ENCODE peak calls at places on chromosome 11, in four cellular contexts. G is IMR-90, X is epithelial cell of esophagus, D is left ventricle myocardium inferior. B is an unnamed sample.

GRCh38 chr11:134973801-134974200 is 561.8 kb upstream of the B3GAT1 start:
- DNase-seq in G (no peak), X (no peak), D (no peak), B (no peak)

GRCh38 chr11:69080361-69080973 is 31.7 kb downstream of the TPCN2 start:
- DNase-seq in G (peak), X (peak), D (no peak), B (no peak)

GRCh38 chr11:118657238-118657637 is 22.2 kb downstream of the TREH start:
- DNase-seq in G (no peak), X (no peak), D (no peak), B (no peak)

GRCh38 chr11:11532574-11532973 is 89.2 kb downstream of the GALNT18 start:
- DNase-seq in G (peak), X (no peak), D (no peak), B (no peak)

GRCh38 chr11:44957051-44957515 is 6.4 kb upstream of the TP53I11 start:
- DNase-seq in G (no peak), X (no peak), D (peak), B (no peak)

GRCh38 chr11:64007629-64008282 is 21.5 kb downstream of the OTUB1 start:
- DNase-seq in G (no peak), X (peak), D (peak), B (peak)

GRCh38 chr11:92136792-92137191 is 87.8 kb upstream of the FAT3 start:
- DNase-seq in G (no peak), X (no peak), D (no peak), B (no peak)

GRCh38 chr11:1773131-1773510 is 9.4 kb upstream of the CTSD start:
- DNase-seq in G (no peak), X (no peak), D (no peak), B (no peak)

GRCh38 chr11:69537126-69537525 is 55.7 kb downstream of the LINC01488 start:
- DNase-seq in G (no peak), X (no peak), D (no peak), B (no peak)

GRCh38 chr11:4697583-4697982 is at the start of gene OR51E2:
- DNase-seq in G (peak), X (peak), D (no peak), B (peak)

GRCh38 chr11:76799061-76799804 is 16.1 kb downstream of the TSKU start:
- DNase-seq in G (peak), X (peak), D (peak), B (peak)

GRCh38 chr11:126815111-126815510 is 185.5 kb downstream of the KIRREL3 start:
- DNase-seq in G (peak), X (no peak), D (no peak), B (no peak)

GRCh38 chr11:66043008-66043906 is 5.7 kb downstream of the GAL3ST3 start:
- DNase-seq in G (no peak), X (no peak), D (no peak), B (no peak)

GRCh38 chr11:129865701-129866100 is 29.7 kb downstream of the NFRKB start:
- DNase-seq in G (no peak), X (no peak), D (no peak), B (no peak)

GRCh38 chr11:130909650-130910049 is 6.6 kb downstream of the SNX19 start:
- DNase-seq in G (peak), X (peak), D (no peak), B (peak)

GRCh38 chr11:107840120-107840479 is 18.5 kb downstream of the SLC35F2 start:
- DNase-seq in G (no peak), X (peak), D (no peak), B (no peak)

GRCh38 chr11:16603245-16603644 is 135.2 kb upstream of the C11orf58 start:
- DNase-seq in G (no peak), X (no peak), D (no peak), B (no peak)

GRCh38 chr11:105696000-105696399 is 86.1 kb downstream of the GRIA4 start:
- DNase-seq in G (no peak), X (no peak), D (no peak), B (no peak)

GRCh38 chr11:114771172-114771571 is 92.8 kb downstream of the NXPE2 start:
- DNase-seq in G (no peak), X (no peak), D (no peak), B (no peak)

GRCh38 chr11:9260182-9261146 is 4.7 kb downstream of the DENND5A start:
- DNase-seq in G (no peak), X (no peak), D (no peak), B (no peak)

GRCh38 chr11:59997800-59998199 is 19.2 kb upstream of the OOSP4B start:
- DNase-seq in G (no peak), X (no peak), D (no peak), B (no peak)

GRCh38 chr11:1554981-1555712 is 16.9 kb downstream of the DUSP8 start:
- DNase-seq in G (no peak), X (no peak), D (no peak), B (no peak)

GRCh38 chr11:36009469-36009868 is 65.6 kb downstream of the LDLRAD3 start:
- DNase-seq in G (peak), X (peak), D (no peak), B (peak)

GRCh38 chr11:103995896-103996295 is 40.5 kb upstream of the DDI1 start:
- DNase-seq in G (no peak), X (no peak), D (no peak), B (no peak)

GRCh38 chr11:116838321-116839084 is 1.1 kb upstream of the APOA1 start:
- DNase-seq in G (no peak), X (no peak), D (no peak), B (no peak)

GRCh38 chr11:59172345-59173079 is 580 bp downstream of the DTX4 start:
- DNase-seq in G (no peak), X (no peak), D (no peak), B (no peak)

GRCh38 chr11:128701086-128701485 is 7.2 kb downstream of the FLI1 start:
- DNase-seq in G (peak), X (no peak), D (no peak), B (peak)

GRCh38 chr11:128290106-128290840 is 297.1 kb downstream of the ETS1 start:
- DNase-seq in G (peak), X (peak), D (peak), B (peak)

GRCh38 chr11:67373916-67374570 is 645 bp upstream of the CLCF1 start:
- DNase-seq in G (peak), X (peak), D (peak), B (peak)

GRCh38 chr11:209275-210121 is 2.0 kb downstream of the RIC8A start:
- DNase-seq in G (no peak), X (no peak), D (no peak), B (no peak)

GRCh38 chr11:88174627-88175003 is 628 bp downstream of the RAB38 start:
- DNase-seq in G (peak), X (peak), D (peak), B (peak)
- H3K4me3 ChIP-seq in G (peak), X (peak), D (peak), B (peak)

GRCh38 chr11:34176980-34177319 is 71.5 kb downstream of the NAT10 start:
- DNase-seq in G (no peak), X (no peak), D (no peak), B (no peak)

GRCh38 chr11:34173050-34173449 is 67.6 kb downstream of the NAT10 start:
- DNase-seq in G (no peak), X (no peak), D (no peak), B (no peak)

GRCh38 chr11:34178422-34178821 is 73.0 kb downstream of the NAT10 start:
- DNase-seq in G (peak), X (no peak), D (no peak), B (no peak)

GRCh38 chr11:34175284-34176019 is 70.0 kb downstream of the NAT10 start:
- DNase-seq in G (no peak), X (no peak), D (no peak), B (no peak)

DNA sequence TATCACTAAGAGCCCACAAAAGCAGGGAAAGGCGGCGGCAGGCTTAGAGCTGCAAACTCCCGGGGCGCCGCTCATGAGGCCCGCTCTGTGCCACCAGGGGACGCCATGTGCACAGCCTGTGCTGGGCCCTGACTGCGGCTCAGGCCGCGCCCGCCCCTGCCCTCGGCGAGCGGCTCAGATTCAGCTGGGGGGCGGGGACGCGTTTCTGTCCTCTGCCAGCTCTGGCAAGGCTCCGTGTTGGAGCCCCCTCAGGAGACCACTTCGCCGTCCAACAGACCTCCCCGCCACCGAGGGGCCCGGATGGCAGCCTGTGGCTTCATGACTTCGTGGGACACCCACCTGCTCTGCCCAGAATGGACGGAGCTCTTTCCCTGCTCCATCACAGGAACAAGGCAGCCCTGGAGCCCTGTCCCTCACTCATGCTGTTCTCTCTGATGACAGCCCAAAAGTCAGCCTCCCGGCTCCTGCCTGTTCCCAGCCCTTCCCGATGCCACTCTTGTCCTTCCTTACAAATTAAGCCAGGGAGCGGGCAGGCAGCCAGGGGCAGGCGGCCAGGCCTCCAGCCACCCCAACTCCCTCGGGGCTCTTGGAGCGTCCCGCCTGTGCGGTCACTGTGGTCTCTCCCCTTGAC is 69.1 kb downstream of the NAT10 start:
- DNase-seq in G (peak), X (peak), D (peak), B (peak)
- TF ChIP-seq CTCF in G (peak), X (peak), D (peak), B (peak)

GRCh38 chr11:57432714-57433163 is 5.8 kb upstream of the SLC43A3 start:
- DNase-seq in G (peak), X (peak), D (no peak), B (peak)

GRCh38 chr11:57429946-57430345 is 3.0 kb upstream of the SLC43A3 start:
- DNase-seq in G (no peak), X (no peak), D (no peak), B (no peak)

GRCh38 chr11:57428643-57429042 is 1.7 kb upstream of the SLC43A3 start:
- DNase-seq in G (no peak), X (no peak), D (no peak), B (no peak)

GRCh38 chr11:57432017-57432590 is 5.2 kb upstream of the SLC43A3 start:
- DNase-seq in G (no peak), X (no peak), D (no peak), B (no peak)

GRCh38 chr11:57430946-57431345 is 4.0 kb upstream of the SLC43A3 start:
- DNase-seq in G (no peak), X (no peak), D (no peak), B (no peak)
- H3K4me3 ChIP-seq in G (no peak), X (no peak), D (no peak), B (no peak)

DNA sequence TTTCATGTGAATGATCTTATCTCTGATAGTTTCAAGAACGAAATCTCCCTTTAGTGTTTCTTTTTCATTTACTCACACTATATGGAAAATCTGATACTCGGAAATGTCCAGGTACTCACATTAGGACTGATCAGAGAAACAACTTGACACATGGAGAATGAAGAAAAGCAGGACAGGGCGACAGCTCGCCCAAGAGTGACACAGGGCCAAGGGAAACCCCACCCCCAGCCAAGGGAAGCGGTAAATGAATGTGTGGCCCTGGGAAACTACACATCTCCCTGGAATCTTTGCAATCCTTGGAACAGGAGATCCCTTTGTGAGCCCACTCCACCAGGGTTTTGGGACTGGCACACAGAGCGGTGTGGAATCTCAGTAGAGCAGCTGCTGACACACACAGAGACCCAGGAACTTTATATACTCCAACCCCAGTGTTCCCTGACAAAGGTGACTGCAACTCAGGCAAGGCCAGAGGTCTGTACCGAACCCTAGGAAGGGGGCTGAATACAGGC is 303.7 kb upstream of the ARHGAP42 start:
- DNase-seq in G (no peak), X (no peak), D (no peak), B (no peak)
- TF ChIP-seq CTCF in G (no peak), X (no peak), D (no peak), B (no peak)

GRCh38 chr11:73382183-73382582 is 6.0 kb downstream of the RELT start:
- DNase-seq in G (no peak), X (no peak), D (no peak), B (no peak)

GRCh38 chr11:73384127-73384441 is 7.9 kb downstream of the RELT start:
- DNase-seq in G (no peak), X (no peak), D (no peak), B (no peak)

GRCh38 chr11:73382747-73383146 is 6.5 kb downstream of the RELT start:
- DNase-seq in G (no peak), X (no peak), D (no peak), B (no peak)

GRCh38 chr11:73384531-73384870 is 8.3 kb downstream of the RELT start:
- DNase-seq in G (no peak), X (no peak), D (no peak), B (no peak)

DNA sequence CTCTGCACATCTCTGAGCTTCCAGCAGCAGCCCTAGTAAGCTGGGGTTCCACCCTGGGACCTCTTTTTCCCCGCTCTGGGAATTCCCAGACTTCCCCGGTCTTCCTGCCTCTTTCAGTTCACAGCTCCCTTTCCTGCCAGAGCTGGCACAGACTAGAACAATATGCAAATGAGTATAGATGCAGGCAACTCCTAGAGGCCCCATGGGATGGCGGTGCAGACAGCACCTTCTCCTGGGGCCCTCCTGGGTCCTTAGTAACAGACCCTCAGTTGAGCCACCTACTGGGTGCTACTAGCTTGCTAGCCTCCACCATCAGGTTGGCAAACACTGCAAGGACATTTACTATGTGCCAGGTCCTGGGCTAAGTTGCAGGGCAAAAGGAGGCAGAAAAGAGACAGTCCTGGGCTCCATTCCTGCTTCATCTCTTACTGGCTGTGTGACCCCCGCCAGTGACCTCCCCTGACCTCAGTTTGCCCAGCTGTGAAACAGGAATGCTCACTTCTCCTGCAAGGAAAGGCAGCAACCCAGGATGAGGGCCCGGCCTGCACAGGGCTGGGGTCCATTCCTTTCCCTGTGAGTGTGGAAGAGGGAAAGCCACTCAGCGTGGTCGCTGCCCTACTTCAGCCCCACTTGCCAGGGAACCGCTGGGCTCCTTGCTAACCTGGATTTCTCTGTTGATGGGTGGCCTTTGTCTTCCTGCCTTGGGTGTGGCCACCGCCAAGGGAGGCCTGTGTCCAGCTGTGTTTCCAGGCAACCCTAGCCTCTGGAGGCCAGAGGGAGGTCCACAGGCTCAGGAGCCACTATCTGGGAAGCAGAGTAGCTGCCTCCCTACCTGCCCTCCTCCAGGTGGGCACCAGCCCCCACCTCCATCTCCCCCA is 7.3 kb downstream of the RELT start:
- DNase-seq in G (no peak), X (peak), D (no peak), B (peak)
- H3K4me3 ChIP-seq in G (no peak), X (no peak), D (no peak), B (no peak)

DNA sequence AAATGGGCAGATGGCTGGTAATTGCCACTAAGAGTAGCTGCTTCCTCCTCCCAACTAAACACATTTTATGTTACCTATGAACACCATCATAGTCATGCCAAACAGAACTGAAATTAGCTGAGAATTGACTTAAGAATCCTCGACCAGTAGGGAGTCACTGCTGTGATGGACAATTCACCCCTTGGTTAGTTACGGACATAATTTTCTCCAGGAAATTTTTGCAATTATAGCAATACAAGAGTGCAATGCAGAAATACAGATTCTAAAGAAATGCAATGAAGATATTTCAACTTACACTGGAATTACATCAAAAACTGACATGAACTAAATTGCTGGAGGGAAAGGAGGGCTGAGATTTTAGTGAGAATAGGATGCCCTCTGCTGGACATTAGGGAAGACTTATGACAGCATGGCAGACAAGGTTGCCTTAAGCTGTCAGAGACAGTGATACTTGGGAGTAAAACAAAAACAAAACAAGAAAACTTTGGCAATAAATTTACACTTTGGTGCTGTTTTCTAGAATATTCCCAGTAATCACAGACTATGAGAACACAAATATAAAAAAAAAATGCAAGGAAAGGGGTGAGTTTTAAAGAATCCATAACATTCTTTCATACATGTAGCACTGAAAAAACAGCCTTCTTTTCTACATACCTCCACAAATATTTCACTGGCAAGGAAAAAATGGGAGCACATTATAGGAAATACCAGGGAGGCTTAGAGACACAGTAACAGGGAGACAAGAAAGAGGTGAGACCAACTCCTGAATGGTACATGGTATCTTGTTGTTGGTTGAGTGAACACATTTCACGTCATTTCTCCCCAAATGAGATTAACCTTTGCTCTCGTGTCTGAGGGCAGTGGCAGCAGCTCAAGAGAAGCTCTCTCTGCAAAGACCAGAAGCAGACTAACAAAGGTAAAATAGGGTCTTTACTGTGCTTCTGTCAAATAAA is 11.2 kb upstream of the PPP2R1B start:
- DNase-seq in G (peak), X (peak), D (no peak), B (peak)
- TF ChIP-seq CTCF in G (peak), X (peak), D (peak), B (peak)

DNA sequence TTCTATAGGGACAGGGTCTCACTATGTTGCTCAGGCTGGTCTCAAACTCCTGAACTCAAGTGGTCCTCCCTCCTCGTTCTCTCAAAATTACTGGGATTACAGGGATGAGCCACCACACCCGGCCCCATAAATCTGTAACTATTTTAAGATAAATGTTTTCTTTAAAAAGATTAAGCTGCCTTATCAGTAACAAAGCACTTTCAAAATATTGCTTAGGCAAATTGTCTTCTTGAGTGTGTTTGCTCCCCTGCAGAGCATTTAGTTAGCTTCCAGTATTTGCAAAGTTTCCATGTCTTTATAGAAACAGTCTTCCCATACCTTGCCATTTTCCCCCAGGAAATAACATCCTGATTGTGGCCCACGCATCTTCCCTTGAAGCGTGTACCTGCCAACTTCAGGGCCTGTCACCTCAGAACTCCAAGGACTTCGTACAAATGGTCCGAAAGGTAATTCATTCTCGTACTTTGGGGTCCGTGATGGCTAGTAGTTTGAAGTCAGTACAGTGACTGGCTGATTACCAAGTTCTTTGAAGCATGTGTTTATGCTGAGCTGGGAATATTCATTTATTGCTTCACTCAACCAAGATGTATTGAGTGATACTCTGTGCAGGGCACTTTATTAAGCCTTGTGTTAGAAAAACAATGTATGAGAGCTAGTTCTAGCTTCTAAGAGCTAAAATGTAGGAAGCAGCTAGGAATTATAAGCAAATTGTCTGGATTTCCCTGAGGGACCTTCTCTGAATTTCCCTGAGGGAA is 30.4 kb upstream of the CRTAM start:
- DNase-seq in G (peak), X (no peak), D (no peak), B (peak)
- H3K4me3 ChIP-seq in G (no peak), X (no peak), D (no peak), B (no peak)

GRCh38 chr11:19679952-19680823 is 32.4 kb upstream of the NAV2 start:
- DNase-seq in G (peak), X (peak), D (peak), B (peak)
- TF ChIP-seq CTCF in G (peak), X (peak), D (peak), B (no peak)